ENCODE peak calls at places on chromosomes 7 and 10, in four cellular contexts. L is GM12865, V is fibroblast of pulmonary artery, B is SJSA1. D is an unnamed sample.

GRCh38 chr10:61464461-61465215 is 11.5 kb upstream of the TMEM26 start:
- DNase-seq in L (no peak), V (peak; percentile 77), B (peak; percentile 20), D (no peak)

GRCh38 chr7:112580717-112581435 is 100.1 kb downstream of the LSMEM1 start:
- DNase-seq in L (no peak), V (no peak), B (no peak), D (no peak)

GRCh38 chr10:99276848-99277486 is 41.3 kb upstream of the HPSE2 start:
- DNase-seq in L (peak; percentile 28), V (peak; percentile 35), B (no peak), D (no peak)

GRCh38 chr10:44914891-44915290 is 3.8 kb downstream of the TMEM72 start:
- DNase-seq in L (no peak), V (no peak), B (no peak), D (no peak)

GRCh38 chr10:131850490-131850880 is 50.3 kb upstream of the PPP2R2D start:
- DNase-seq in L (no peak), V (peak; percentile 6), B (no peak), D (no peak)

GRCh38 chr10:69645751-69646687 is 16.0 kb downstream of the FAM241B start:
- DNase-seq in L (no peak), V (no peak), B (no peak), D (no peak)

GRCh38 chr10:78194050-78194449 is 160.4 kb downstream of the RPS24 start:
- DNase-seq in L (no peak), V (no peak), B (no peak), D (no peak)

GRCh38 chr7:4707134-4707651 is 25.1 kb downstream of the FOXK1 start:
- DNase-seq in L (no peak), V (no peak), B (no peak), D (no peak)

GRCh38 chr10:44946201-44946600 is 13.4 kb upstream of the RASSF4 start:
- DNase-seq in L (peak; percentile 69), V (no peak), B (peak; percentile 60), D (no peak)

GRCh38 chr7:145534301-145534700 is 582.3 kb upstream of the CNTNAP2 start:
- DNase-seq in L (no peak), V (no peak), B (no peak), D (no peak)

GRCh38 chr7:115087437-115087836 is 165.5 kb downstream of the MDFIC start:
- DNase-seq in L (no peak), V (peak; percentile 95), B (peak; percentile 81), D (no peak)

GRCh38 chr7:37642028-37642540 is 41.5 kb upstream of the GPR141 start:
- DNase-seq in L (no peak), V (no peak), B (no peak), D (no peak)

GRCh38 chr7:135160098-135160857 is 10.2 kb downstream of the CYREN start:
- DNase-seq in L (peak; percentile 49), V (peak; percentile 49), B (peak; percentile 44), D (no peak)

GRCh38 chr7:63023182-63023787 is 975.4 kb upstream of the ZNF722 start:
- DNase-seq in L (no peak), V (no peak), B (no peak), D (no peak)

GRCh38 chr10:130935051-130935450 is 376.5 kb downstream of the TCERG1L start:
- DNase-seq in L (no peak), V (no peak), B (no peak), D (no peak)

GRCh38 chr10:59817806-59818205 is 64.6 kb upstream of the MRLN start:
- DNase-seq in L (no peak), V (peak; percentile 52), B (no peak), D (no peak)

GRCh38 chr7:124130-124949 is 68.0 kb upstream of the FAM20C start:
- DNase-seq in L (no peak), V (no peak), B (no peak), D (no peak)

GRCh38 chr7:96629884-96630283 is 79.8 kb downstream of the SEM1 start:
- DNase-seq in L (no peak), V (no peak), B (no peak), D (no peak)

GRCh38 chr10:31789555-31789954 is 139.1 kb downstream of the ARHGAP12 start:
- DNase-seq in L (no peak), V (no peak), B (no peak), D (no peak)

GRCh38 chr10:93368210-93368609 is 113.9 kb downstream of the MYOF start:
- DNase-seq in L (no peak), V (peak; percentile 50), B (no peak), D (peak; percentile 41)

GRCh38 chr7:130695840-130696239 is 9.5 kb upstream of the TSGA13 start:
- DNase-seq in L (peak; percentile 36), V (peak; percentile 61), B (peak; percentile 6), D (no peak)

D was measured in left ventricle myocardium inferior.